ENCODE peak calls at places on chromosome 4, in seven cellular contexts. One of them, this sample, is unnamed.

GRCh38 chr4:123380728-123381716 is 15.6 kb upstream of the SPRY1 start:
- DNase-seq in HFF-Myc: no peak
- DNase-seq in GM03348: no peak
- DNase-seq in ascending aorta: no peak
- DNase-seq in lung: no peak
- DNase-seq in left ventricle myocardium superior: no peak
- DNase-seq in NK-92 treated with Interleukin-12 subunit alpha and Interleukin-12 subunit beta, amount 100 ng/mL, for 24 hours: no peak
- DNase-seq in this sample: no peak

GRCh38 chr4:22458112-22458511 is 57.8 kb downstream of the ADGRA3 start:
- DNase-seq in HFF-Myc: no peak
- DNase-seq in GM03348: no peak
- DNase-seq in ascending aorta: no peak
- DNase-seq in lung: no peak
- DNase-seq in left ventricle myocardium superior: no peak
- DNase-seq in NK-92 treated with Interleukin-12 subunit alpha and Interleukin-12 subunit beta, amount 100 ng/mL, for 24 hours: no peak
- DNase-seq in this sample: no peak

GRCh38 chr4:147740176-147740575 is 8.3 kb downstream of the ARHGAP10 start:
- DNase-seq in HFF-Myc: no peak
- DNase-seq in GM03348: no peak
- DNase-seq in ascending aorta: no peak
- DNase-seq in lung: no peak
- DNase-seq in left ventricle myocardium superior: no peak
- DNase-seq in NK-92 treated with Interleukin-12 subunit alpha and Interleukin-12 subunit beta, amount 100 ng/mL, for 24 hours: no peak
- DNase-seq in this sample: no peak

GRCh38 chr4:151922811-151923210 is 162.0 kb upstream of the GATB start:
- DNase-seq in HFF-Myc: peak; percentile 48
- DNase-seq in GM03348: no peak
- DNase-seq in ascending aorta: no peak
- DNase-seq in lung: no peak
- DNase-seq in left ventricle myocardium superior: no peak
- DNase-seq in NK-92 treated with Interleukin-12 subunit alpha and Interleukin-12 subunit beta, amount 100 ng/mL, for 24 hours: no peak
- DNase-seq in this sample: no peak

GRCh38 chr4:97468272-97468671 is 675.0 kb downstream of the STPG2 start:
- DNase-seq in HFF-Myc: no peak
- DNase-seq in GM03348: no peak
- DNase-seq in ascending aorta: no peak
- DNase-seq in lung: no peak
- DNase-seq in left ventricle myocardium superior: no peak
- DNase-seq in NK-92 treated with Interleukin-12 subunit alpha and Interleukin-12 subunit beta, amount 100 ng/mL, for 24 hours: no peak
- DNase-seq in this sample: no peak

GRCh38 chr4:140071806-140072205 is 82.2 kb downstream of the MAML3 start:
- DNase-seq in HFF-Myc: no peak
- DNase-seq in GM03348: peak; percentile 89
- DNase-seq in ascending aorta: no peak
- DNase-seq in lung: no peak
- DNase-seq in left ventricle myocardium superior: peak; percentile 47
- DNase-seq in NK-92 treated with Interleukin-12 subunit alpha and Interleukin-12 subunit beta, amount 100 ng/mL, for 24 hours: peak; percentile 57
- DNase-seq in this sample: peak; percentile 64

GRCh38 chr4:139934336-139934735 is 219.6 kb downstream of the MAML3 start:
- DNase-seq in HFF-Myc: no peak
- DNase-seq in GM03348: peak; percentile 43
- DNase-seq in ascending aorta: no peak
- DNase-seq in lung: no peak
- DNase-seq in left ventricle myocardium superior: no peak
- DNase-seq in NK-92 treated with Interleukin-12 subunit alpha and Interleukin-12 subunit beta, amount 100 ng/mL, for 24 hours: no peak
- DNase-seq in this sample: no peak

GRCh38 chr4:145791988-145792387 is 112.0 kb downstream of the C4orf51 start:
- DNase-seq in HFF-Myc: no peak
- DNase-seq in GM03348: no peak
- DNase-seq in ascending aorta: no peak
- DNase-seq in lung: no peak
- DNase-seq in left ventricle myocardium superior: no peak
- DNase-seq in NK-92 treated with Interleukin-12 subunit alpha and Interleukin-12 subunit beta, amount 100 ng/mL, for 24 hours: no peak
- DNase-seq in this sample: no peak

GRCh38 chr4:76002176-76002575 is 5.1 kb downstream of the CXCL9 start:
- DNase-seq in HFF-Myc: no peak
- DNase-seq in GM03348: no peak
- DNase-seq in ascending aorta: no peak
- DNase-seq in lung: no peak
- DNase-seq in left ventricle myocardium superior: no peak
- DNase-seq in NK-92 treated with Interleukin-12 subunit alpha and Interleukin-12 subunit beta, amount 100 ng/mL, for 24 hours: no peak
- DNase-seq in this sample: no peak